ENCODE peak calls at places on chromosome 15, in four cellular contexts. One of them, this sample, is unnamed.
A peak's percentile ranks its signal among the peaks of the same experiment; 100 is the strongest.

GRCh38 chr15:45454825-45455224 is 67.7 kb downstream of the SLC30A4 start:
- DNase-seq in BJ: peak; percentile 75
- DNase-seq in bronchial epithelial cell: peak; percentile 93
- DNase-seq in astrocyte: peak; percentile 97
- DNase-seq in this sample: peak; percentile 95

GRCh38 chr15:78987891-78988360 is 43.1 kb upstream of the CTSH start:
- DNase-seq in BJ: no peak
- DNase-seq in astrocyte: no peak
- DNase-seq in bronchial epithelial cell: peak; percentile 27
- DNase-seq in this sample: no peak

GRCh38 chr15:40878785-40879184 is 4.8 kb upstream of the RHOV start:
- DNase-seq in bronchial epithelial cell: peak; percentile 97
- DNase-seq in BJ: no peak
- DNase-seq in astrocyte: peak; percentile 44
- DNase-seq in this sample: peak; percentile 96

GRCh38 chr15:38398134-38398533 is 55.8 kb upstream of the FAM98B start:
- DNase-seq in astrocyte: peak; percentile 99
- DNase-seq in BJ: peak; percentile 86
- DNase-seq in bronchial epithelial cell: peak; percentile 92
- DNase-seq in this sample: peak; percentile 82

GRCh38 chr15:65337436-65338070 is 33.1 kb downstream of the RNU5B-1 start:
- DNase-seq in bronchial epithelial cell: no peak
- DNase-seq in astrocyte: no peak
- DNase-seq in BJ: no peak
- DNase-seq in this sample: no peak

GRCh38 chr15:40379853-40380252 is 2.7 kb upstream of the KNSTRN start:
- DNase-seq in BJ: peak; percentile 85
- DNase-seq in astrocyte: peak; percentile 97
- DNase-seq in bronchial epithelial cell: peak; percentile 93
- DNase-seq in this sample: peak; percentile 94

GRCh38 chr15:64600794-64601193 is 140.4 kb downstream of the ZNF609 start:
- DNase-seq in bronchial epithelial cell: no peak
- DNase-seq in astrocyte: no peak
- DNase-seq in BJ: no peak
- DNase-seq in this sample: no peak

GRCh38 chr15:62658498-62658897 is 384.0 kb upstream of the TPM1 start:
- DNase-seq in BJ: no peak
- DNase-seq in bronchial epithelial cell: peak; percentile 5
- DNase-seq in astrocyte: peak; percentile 14
- DNase-seq in this sample: peak; percentile 19

GRCh38 chr15:61227269-61228024 is 1.7 kb downstream of the RORA start:
- DNase-seq in BJ: no peak
- DNase-seq in bronchial epithelial cell: peak; percentile 17
- DNase-seq in astrocyte: peak; percentile 69
- DNase-seq in this sample: peak; percentile 40

GRCh38 chr15:85010472-85011209 is 29.0 kb downstream of the PDE8A start:
- DNase-seq in astrocyte: no peak
- DNase-seq in bronchial epithelial cell: no peak
- DNase-seq in BJ: no peak
- DNase-seq in this sample: no peak
- TF ChIP-seq CTCF in astrocyte: no peak
- TF ChIP-seq CTCF in bronchial epithelial cell: no peak
- TF ChIP-seq CTCF in BJ: no peak
- TF ChIP-seq CTCF in this sample: no peak

GRCh38 chr15:80264031-80264430 is 12.0 kb upstream of the CTXND1 start:
- DNase-seq in bronchial epithelial cell: no peak
- DNase-seq in astrocyte: peak; percentile 6
- DNase-seq in BJ: no peak
- DNase-seq in this sample: peak; percentile 27

GRCh38 chr15:80268101-80268500 is 16.1 kb upstream of the CTXND1 start:
- DNase-seq in astrocyte: no peak
- DNase-seq in bronchial epithelial cell: no peak
- DNase-seq in BJ: no peak
- DNase-seq in this sample: no peak

GRCh38 chr15:80266745-80267144 is 14.7 kb upstream of the CTXND1 start:
- DNase-seq in astrocyte: no peak
- DNase-seq in BJ: no peak
- DNase-seq in bronchial epithelial cell: no peak
- DNase-seq in this sample: no peak

GRCh38 chr15:80266113-80266512 is 14.1 kb upstream of the CTXND1 start:
- DNase-seq in astrocyte: no peak
- DNase-seq in bronchial epithelial cell: no peak
- DNase-seq in BJ: no peak
- DNase-seq in this sample: no peak

GRCh38 chr15:80265021-80265420 is 13.0 kb upstream of the CTXND1 start:
- DNase-seq in astrocyte: no peak
- DNase-seq in bronchial epithelial cell: peak; percentile 26
- DNase-seq in BJ: no peak
- DNase-seq in this sample: peak; percentile 16
- H3K4me3 ChIP-seq in astrocyte: no peak overlapping the region
- H3K4me3 ChIP-seq in bronchial epithelial cell: no peak overlapping the region
- H3K4me3 ChIP-seq in BJ: no peak overlapping the region
- H3K4me3 ChIP-seq in this sample: no peak overlapping the region

DNA sequence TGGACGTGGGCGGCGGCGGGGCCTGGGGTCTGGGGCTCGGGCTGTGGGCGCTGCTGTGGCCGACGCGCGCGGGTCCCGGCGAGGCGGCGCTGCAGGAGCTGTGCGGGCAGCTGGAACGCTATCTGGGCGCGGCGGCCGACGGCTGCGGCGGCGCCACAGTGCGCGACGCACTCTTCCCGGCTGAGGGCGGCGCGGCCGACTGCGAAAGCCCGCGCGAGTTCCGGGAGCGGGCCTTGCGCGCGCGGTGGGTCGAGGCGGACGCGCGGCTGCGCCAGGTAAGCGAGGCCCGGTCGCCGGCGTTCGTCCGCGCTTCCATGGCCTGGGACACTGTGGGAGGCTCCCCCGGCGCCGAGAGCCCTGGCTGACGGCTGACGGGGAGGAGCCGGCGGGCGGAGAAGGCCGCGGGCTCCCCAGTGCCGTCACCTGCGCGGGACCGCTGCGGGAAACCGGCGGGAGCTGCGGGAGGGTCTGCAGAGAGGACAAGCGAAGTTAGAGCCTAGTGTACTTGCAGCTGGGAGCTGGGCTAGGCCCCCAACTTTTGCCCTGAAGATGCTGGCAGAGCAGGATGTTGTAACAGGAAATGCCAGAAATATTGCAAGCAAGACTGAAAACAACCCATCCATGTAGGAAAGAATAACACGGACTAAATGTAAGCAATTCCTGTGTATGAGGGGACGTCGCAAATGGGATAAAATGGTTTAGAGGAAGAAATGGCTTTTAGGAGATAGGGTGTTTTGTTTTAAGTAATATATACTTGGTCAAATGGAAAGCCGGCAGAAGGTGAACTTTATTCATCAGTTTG is 834 bp downstream of the WHAMM start:
- DNase-seq in astrocyte: peak; percentile 34
- DNase-seq in bronchial epithelial cell: peak; percentile 43
- DNase-seq in BJ: no peak
- DNase-seq in this sample: peak; percentile 55
- TF ChIP-seq CTCF in astrocyte: no peak
- TF ChIP-seq CTCF in bronchial epithelial cell: no peak
- TF ChIP-seq CTCF in BJ: no peak
- TF ChIP-seq CTCF in this sample: no peak

GRCh38 chr15:69032006-69032405 is 17.5 kb downstream of the NOX5 start:
- DNase-seq in bronchial epithelial cell: no peak
- DNase-seq in astrocyte: no peak
- DNase-seq in BJ: no peak
- DNase-seq in this sample: peak; percentile 32
- H3K4me3 ChIP-seq in bronchial epithelial cell: peak overlapping the region; percentile 5
- H3K4me3 ChIP-seq in astrocyte: peak overlapping the region; percentile 49
- H3K4me3 ChIP-seq in BJ: peak overlapping the region; percentile 30
- H3K4me3 ChIP-seq in this sample: no peak overlapping the region

DNA sequence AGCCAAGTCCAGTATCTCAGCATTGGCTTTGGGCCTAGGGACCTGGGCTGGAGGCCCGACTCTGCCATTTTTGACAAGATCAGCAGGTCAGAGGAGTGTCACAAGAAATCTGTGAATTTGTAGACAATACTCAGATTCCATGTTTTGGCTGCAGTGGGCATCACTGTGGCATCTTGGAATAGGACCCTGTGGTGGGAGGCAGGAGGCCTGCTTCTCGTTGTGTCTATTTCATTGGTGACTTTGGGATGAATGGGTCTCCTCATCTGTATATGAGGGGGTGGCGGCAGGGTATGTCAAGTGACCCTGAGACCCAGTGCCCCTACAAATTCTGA is 3.3 kb downstream of the C15orf39 start:
- DNase-seq in astrocyte: no peak
- DNase-seq in bronchial epithelial cell: no peak
- DNase-seq in BJ: no peak
- DNase-seq in this sample: no peak
- TF ChIP-seq CTCF in astrocyte: no peak
- TF ChIP-seq CTCF in bronchial epithelial cell: no peak
- TF ChIP-seq CTCF in BJ: no peak
- TF ChIP-seq CTCF in this sample: no peak

GRCh38 chr15:47736123-47736786 is 18.9 kb downstream of the SEMA6D start:
- DNase-seq in bronchial epithelial cell: no peak
- DNase-seq in astrocyte: no peak
- DNase-seq in BJ: no peak
- DNase-seq in this sample: no peak
- H3K4me3 ChIP-seq in bronchial epithelial cell: no peak overlapping the region
- H3K4me3 ChIP-seq in astrocyte: no peak overlapping the region
- H3K4me3 ChIP-seq in BJ: no peak overlapping the region
- H3K4me3 ChIP-seq in this sample: no peak overlapping the region

DNA sequence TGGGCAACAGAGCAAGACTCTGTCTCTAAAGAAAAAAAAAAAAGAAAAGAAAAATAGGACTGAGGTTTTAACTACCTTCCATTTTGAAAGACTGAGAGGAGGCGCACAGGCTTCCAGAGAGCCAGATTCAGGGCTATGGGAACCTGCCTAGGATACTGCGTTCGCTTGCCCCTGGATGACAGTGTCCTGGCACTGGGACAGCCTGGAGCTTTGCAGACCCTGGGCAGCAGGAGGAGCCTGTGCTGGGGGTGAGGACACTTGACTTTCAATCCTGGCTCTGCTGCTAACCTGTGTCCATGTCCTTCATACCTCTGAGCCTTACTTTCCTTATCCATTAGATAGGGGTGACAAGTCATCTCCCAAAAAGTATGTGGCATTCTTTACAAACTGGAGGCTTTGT is 31.2 kb downstream of the CD276 start:
- DNase-seq in bronchial epithelial cell: no peak
- DNase-seq in astrocyte: no peak
- DNase-seq in BJ: no peak
- DNase-seq in this sample: no peak
- TF ChIP-seq CTCF in bronchial epithelial cell: no peak
- TF ChIP-seq CTCF in astrocyte: no peak
- TF ChIP-seq CTCF in BJ: no peak
- TF ChIP-seq CTCF in this sample: no peak

GRCh38 chr15:88469321-88469720 is 1.8 kb downstream of the MRPS11 start:
- DNase-seq in astrocyte: no peak
- DNase-seq in BJ: no peak
- DNase-seq in bronchial epithelial cell: no peak
- DNase-seq in this sample: no peak
- H3K4me3 ChIP-seq in astrocyte: no peak overlapping the region
- H3K4me3 ChIP-seq in BJ: no peak overlapping the region
- H3K4me3 ChIP-seq in bronchial epithelial cell: no peak overlapping the region
- H3K4me3 ChIP-seq in this sample: no peak overlapping the region

This sample was measured in epithelial cell of esophagus.